ENCODE peak calls at places on chromosomes 5 and 9, in four cellular contexts. One of them, this sample, is unnamed.
A peak's percentile ranks its signal among the peaks of the same experiment; 100 is the strongest.

GRCh38 chr9:109411818-109412352 is 86.2 kb downstream of the PTPN3 start:
- DNase-seq in neuronal stem cell: no peak
- DNase-seq in RWPE2: no peak
- DNase-seq in vagina: no peak
- DNase-seq in this sample: peak; percentile 76

GRCh38 chr9:14932246-14932645 is 22.0 kb upstream of the FREM1 start:
- DNase-seq in vagina: no peak
- DNase-seq in neuronal stem cell: no peak
- DNase-seq in RWPE2: no peak
- DNase-seq in this sample: no peak

GRCh38 chr5:139178948-139179347 is 19.2 kb downstream of the SIL1 start:
- DNase-seq in RWPE2: no peak
- DNase-seq in vagina: no peak
- DNase-seq in neuronal stem cell: peak; percentile 20
- DNase-seq in this sample: no peak

GRCh38 chr5:121624035-121624434 is 227.6 kb upstream of the FTMT start:
- DNase-seq in vagina: no peak
- DNase-seq in neuronal stem cell: no peak
- DNase-seq in RWPE2: no peak
- DNase-seq in this sample: no peak

GRCh38 chr5:126848253-126848652 is 71.3 kb downstream of the LMNB1 start:
- DNase-seq in neuronal stem cell: no peak
- DNase-seq in vagina: no peak
- DNase-seq in RWPE2: no peak
- DNase-seq in this sample: no peak

GRCh38 chr9:2291980-2292704 is 277.0 kb downstream of the SMARCA2 start:
- DNase-seq in vagina: no peak
- DNase-seq in neuronal stem cell: no peak
- DNase-seq in RWPE2: no peak
- DNase-seq in this sample: peak; percentile 12

GRCh38 chr9:20791682-20792081 is 107.6 kb downstream of the FOCAD start:
- DNase-seq in vagina: no peak
- DNase-seq in neuronal stem cell: no peak
- DNase-seq in RWPE2: no peak
- DNase-seq in this sample: no peak

GRCh38 chr5:50767588-50767987 is 101.2 kb downstream of the PARP8 start:
- DNase-seq in neuronal stem cell: no peak
- DNase-seq in RWPE2: no peak
- DNase-seq in vagina: no peak
- DNase-seq in this sample: no peak

GRCh38 chr5:113909782-113910181 is 396.3 kb downstream of the YTHDC2 start:
- DNase-seq in RWPE2: no peak
- DNase-seq in neuronal stem cell: no peak
- DNase-seq in vagina: no peak
- DNase-seq in this sample: no peak

GRCh38 chr5:140998921-140999410 is 32.7 kb downstream of the PCDHAC2 start:
- DNase-seq in vagina: no peak
- DNase-seq in RWPE2: no peak
- DNase-seq in neuronal stem cell: no peak
- DNase-seq in this sample: no peak

GRCh38 chr9:136105398-136106135 is 10.5 kb upstream of the NACC2 start:
- DNase-seq in RWPE2: no peak
- DNase-seq in vagina: no peak
- DNase-seq in neuronal stem cell: no peak
- DNase-seq in this sample: no peak

GRCh38 chr5:37207802-37208201 is 41.4 kb downstream of the CPLANE1 start:
- DNase-seq in vagina: no peak
- DNase-seq in neuronal stem cell: no peak
- DNase-seq in RWPE2: no peak
- DNase-seq in this sample: no peak

GRCh38 chr5:37206733-37207132 is 42.4 kb downstream of the CPLANE1 start:
- DNase-seq in RWPE2: no peak
- DNase-seq in neuronal stem cell: no peak
- DNase-seq in vagina: no peak
- DNase-seq in this sample: no peak

GRCh38 chr5:37211661-37212060 is 37.5 kb downstream of the CPLANE1 start:
- DNase-seq in neuronal stem cell: no peak
- DNase-seq in RWPE2: no peak
- DNase-seq in vagina: no peak
- DNase-seq in this sample: no peak

GRCh38 chr5:37212096-37212495 is 37.1 kb downstream of the CPLANE1 start:
- DNase-seq in neuronal stem cell: no peak
- DNase-seq in vagina: no peak
- DNase-seq in RWPE2: no peak
- DNase-seq in this sample: no peak

DNA sequence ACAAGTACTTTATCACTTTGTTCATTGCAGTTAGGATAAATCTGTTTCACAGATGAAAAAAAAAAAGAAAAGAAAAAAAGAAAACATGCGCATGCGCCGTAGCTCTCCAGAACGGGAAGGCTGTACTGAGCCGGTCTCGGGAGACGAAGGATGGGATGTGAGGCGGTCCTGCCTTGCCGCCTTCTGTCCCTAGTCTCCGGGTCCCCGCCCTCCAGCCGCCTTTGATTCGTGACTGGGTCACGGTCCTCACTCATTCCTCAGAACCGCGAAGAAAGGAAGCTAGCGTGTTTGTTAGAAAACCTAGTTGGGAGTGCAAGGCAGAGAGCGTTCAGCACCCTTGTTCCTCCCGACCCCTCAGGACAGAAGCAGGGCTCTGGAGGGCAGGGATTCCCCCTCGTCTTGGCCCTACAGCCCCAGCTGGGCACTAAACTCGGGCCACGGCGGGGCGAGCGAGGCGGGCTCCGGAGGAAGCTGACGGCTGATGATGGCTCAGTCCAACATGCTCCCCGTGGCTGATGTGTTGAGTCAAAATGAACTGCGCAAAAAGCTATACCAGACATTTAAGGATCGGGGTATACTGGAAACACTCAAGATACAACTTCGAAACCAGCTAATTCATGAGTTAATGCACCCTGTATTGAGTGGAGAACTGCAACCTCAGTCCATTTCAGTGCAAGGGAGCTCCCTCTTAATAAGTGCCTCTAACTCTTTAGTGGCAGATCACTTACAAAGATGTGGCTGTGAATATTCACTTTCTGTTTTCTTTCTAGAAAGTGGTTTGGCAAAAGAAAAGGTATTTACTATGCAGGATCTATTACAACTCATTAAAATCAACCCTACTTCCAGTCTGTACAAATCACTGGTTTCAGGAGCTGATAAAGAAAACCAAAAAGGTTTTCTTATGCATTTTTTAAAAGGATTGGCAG is 40.0 kb downstream of the CPLANE1 start:
- DNase-seq in RWPE2: no peak
- DNase-seq in vagina: no peak
- DNase-seq in neuronal stem cell: no peak
- DNase-seq in this sample: no peak
- H3K4me3 ChIP-seq in RWPE2: peak overlapping the region; percentile 17
- H3K4me3 ChIP-seq in vagina: peak overlapping the region; percentile 27
- H3K4me3 ChIP-seq in neuronal stem cell: no peak overlapping the region
- H3K4me3 ChIP-seq in this sample: no peak overlapping the region

GRCh38 chr9:119441832-119442231 is 72.6 kb upstream of the BRINP1 start:
- DNase-seq in RWPE2: no peak
- DNase-seq in vagina: no peak
- DNase-seq in neuronal stem cell: no peak
- DNase-seq in this sample: no peak
- H3K4me3 ChIP-seq in RWPE2: no peak overlapping the region
- H3K4me3 ChIP-seq in vagina: no peak overlapping the region
- H3K4me3 ChIP-seq in neuronal stem cell: no peak overlapping the region
- H3K4me3 ChIP-seq in this sample: no peak overlapping the region

GRCh38 chr5:172283862-172284274 is 304 bp upstream of the UBTD2 start:
- DNase-seq in vagina: no peak
- DNase-seq in neuronal stem cell: peak; percentile 82
- DNase-seq in RWPE2: peak; percentile 83
- DNase-seq in this sample: peak; percentile 54

GRCh38 chr5:172284275-172284971 is 859 bp upstream of the UBTD2 start:
- DNase-seq in RWPE2: peak; percentile 76
- DNase-seq in vagina: no peak
- DNase-seq in neuronal stem cell: no peak
- DNase-seq in this sample: no peak

GRCh38 chr5:172283020-172283861 is at the start of gene UBTD2:
- DNase-seq in RWPE2: peak; percentile 88
- DNase-seq in neuronal stem cell: peak; percentile 75
- DNase-seq in vagina: no peak
- DNase-seq in this sample: peak; percentile 33

GRCh38 chr5:172288465-172288864 is 4.9 kb upstream of the UBTD2 start:
- DNase-seq in neuronal stem cell: no peak
- DNase-seq in vagina: no peak
- DNase-seq in RWPE2: no peak
- DNase-seq in this sample: no peak

GRCh38 chr5:172285226-172286143 is 1.9 kb upstream of the UBTD2 start:
- DNase-seq in vagina: no peak
- DNase-seq in neuronal stem cell: no peak
- DNase-seq in RWPE2: no peak
- DNase-seq in this sample: no peak
- H3K4me3 ChIP-seq in vagina: peak overlapping the region; percentile 96
- H3K4me3 ChIP-seq in neuronal stem cell: no peak overlapping the region
- H3K4me3 ChIP-seq in RWPE2: no peak overlapping the region
- H3K4me3 ChIP-seq in this sample: no peak overlapping the region

DNA sequence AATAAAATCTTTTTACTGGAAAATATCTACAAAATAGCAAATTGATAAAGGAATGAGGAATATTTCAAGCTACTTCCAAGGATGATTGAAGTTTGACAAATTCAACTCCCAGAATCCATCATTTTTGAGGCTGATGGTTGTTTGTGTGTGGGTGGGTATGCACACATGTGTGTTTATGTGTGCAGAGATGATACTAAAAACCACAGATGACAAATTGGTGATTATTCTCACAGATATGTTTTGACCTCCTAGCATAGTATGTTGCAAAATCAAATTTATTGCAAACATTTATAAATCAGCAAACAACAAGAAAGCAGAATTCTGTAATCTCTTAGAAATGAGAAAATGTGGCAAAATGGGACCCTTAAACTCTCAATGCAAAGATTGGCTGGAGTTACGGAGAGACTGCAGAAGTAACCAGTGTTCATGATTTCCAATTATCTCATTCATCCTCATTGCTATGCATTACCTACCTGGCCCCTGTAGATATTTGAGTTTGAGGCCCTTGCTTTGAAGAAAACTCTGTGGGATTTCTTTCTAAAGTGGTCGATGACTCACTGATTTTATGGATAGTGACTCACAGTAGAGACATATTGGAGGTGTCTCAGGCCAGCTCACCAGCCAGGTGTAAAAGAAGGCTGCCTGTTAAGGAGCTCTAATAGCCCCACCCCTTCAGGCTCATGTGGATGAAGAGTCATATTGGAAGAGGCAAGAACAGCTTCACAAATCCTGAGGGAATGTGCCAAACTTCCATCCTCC is 44.6 kb upstream of the TMC1 start:
- DNase-seq in neuronal stem cell: no peak
- DNase-seq in vagina: no peak
- DNase-seq in RWPE2: peak; percentile 95
- DNase-seq in this sample: no peak
- H3K4me3 ChIP-seq in neuronal stem cell: no peak overlapping the region
- H3K4me3 ChIP-seq in vagina: no peak overlapping the region
- H3K4me3 ChIP-seq in RWPE2: no peak overlapping the region
- H3K4me3 ChIP-seq in this sample: no peak overlapping the region

GRCh38 chr5:146007973-146008372 is 71.6 kb downstream of the SH3RF2 start:
- DNase-seq in vagina: no peak
- DNase-seq in RWPE2: no peak
- DNase-seq in neuronal stem cell: no peak
- DNase-seq in this sample: no peak
- H3K4me3 ChIP-seq in vagina: no peak overlapping the region
- H3K4me3 ChIP-seq in RWPE2: no peak overlapping the region
- H3K4me3 ChIP-seq in neuronal stem cell: no peak overlapping the region
- H3K4me3 ChIP-seq in this sample: no peak overlapping the region

DNA sequence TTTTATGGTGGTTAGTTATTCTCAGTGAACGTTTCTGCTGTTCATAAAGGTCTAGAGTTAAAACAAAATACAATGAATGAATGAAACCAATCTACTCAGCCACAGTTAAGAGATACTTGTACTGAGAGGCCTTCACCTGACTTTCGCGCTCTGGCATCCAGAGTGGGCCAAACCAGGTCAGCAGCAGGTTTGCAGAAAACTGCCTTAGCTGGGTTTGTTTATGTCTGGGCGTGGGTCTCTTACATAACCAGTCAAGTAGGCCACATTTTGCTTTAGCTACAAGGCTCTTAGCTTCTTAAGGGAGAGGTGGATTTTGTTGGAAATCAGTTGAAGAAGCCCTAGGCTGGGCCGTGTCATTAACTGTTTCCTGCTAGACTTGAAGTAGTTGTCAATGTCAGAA is 200.3 kb downstream of the ARHGEF28 start:
- DNase-seq in vagina: no peak
- DNase-seq in neuronal stem cell: no peak
- DNase-seq in RWPE2: no peak
- DNase-seq in this sample: no peak
- H3K4me3 ChIP-seq in vagina: no peak overlapping the region
- H3K4me3 ChIP-seq in neuronal stem cell: no peak overlapping the region
- H3K4me3 ChIP-seq in RWPE2: no peak overlapping the region
- H3K4me3 ChIP-seq in this sample: no peak overlapping the region

DNA sequence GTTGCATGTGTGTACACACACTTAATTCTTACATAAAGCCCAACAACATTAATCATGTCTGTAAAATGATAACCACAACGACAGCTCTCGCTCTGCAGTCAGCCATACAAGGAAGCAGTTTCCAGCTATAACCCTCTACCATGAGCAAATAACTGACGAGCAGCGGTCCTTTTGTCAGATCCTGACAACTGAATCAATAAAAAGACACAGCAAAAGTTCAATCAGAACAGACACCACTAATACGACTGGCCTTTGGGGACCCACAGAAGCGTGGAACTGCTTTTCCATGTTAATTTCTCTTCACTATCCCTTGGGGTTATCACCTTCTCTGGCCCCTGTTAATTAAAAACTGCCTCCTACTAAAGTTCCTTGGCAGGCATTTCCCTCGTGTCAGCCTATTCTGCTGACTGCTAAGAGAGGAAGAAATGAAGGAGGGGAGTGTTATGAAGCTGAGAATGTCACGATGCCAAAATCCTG is 722.8 kb upstream of the GRAMD2B start:
- DNase-seq in neuronal stem cell: no peak
- DNase-seq in vagina: no peak
- DNase-seq in RWPE2: no peak
- DNase-seq in this sample: no peak
- H3K4me3 ChIP-seq in neuronal stem cell: no peak overlapping the region
- H3K4me3 ChIP-seq in vagina: no peak overlapping the region
- H3K4me3 ChIP-seq in RWPE2: no peak overlapping the region
- H3K4me3 ChIP-seq in this sample: no peak overlapping the region

GRCh38 chr5:180424094-180424493 is 70.1 kb upstream of the CNOT6 start:
- DNase-seq in RWPE2: no peak
- DNase-seq in neuronal stem cell: no peak
- DNase-seq in vagina: no peak
- DNase-seq in this sample: no peak
- H3K4me3 ChIP-seq in RWPE2: no peak overlapping the region
- H3K4me3 ChIP-seq in neuronal stem cell: no peak overlapping the region
- H3K4me3 ChIP-seq in vagina: no peak overlapping the region
- H3K4me3 ChIP-seq in this sample: no peak overlapping the region

GRCh38 chr5:177132504-177133118 is 962 bp upstream of the NSD1 start:
- DNase-seq in neuronal stem cell: peak; percentile 66
- DNase-seq in vagina: no peak
- DNase-seq in RWPE2: no peak
- DNase-seq in this sample: no peak
- H3K4me3 ChIP-seq in neuronal stem cell: peak overlapping the region; percentile 87
- H3K4me3 ChIP-seq in vagina: peak overlapping the region; percentile 61
- H3K4me3 ChIP-seq in RWPE2: no peak overlapping the region
- H3K4me3 ChIP-seq in this sample: no peak overlapping the region

This sample was measured in Jurkat, Clone E6-1.